ENCODE peak calls at places on chromosomes 13 and 19, in five cellular contexts. K, Q, U, F and W are unnamed samples.

GRCh38 chr13:106633321-106633720 is 65.4 kb upstream of the ARGLU1 start:
- DNase-seq in K (no peak), Q (no peak), U (no peak), F (no peak), W (no peak)

GRCh38 chr19:31574251-31574973 is 225.2 kb upstream of the TSHZ3 start:
- DNase-seq in K (no peak), Q (no peak), U (no peak), F (no peak), W (no peak)

GRCh38 chr19:35055715-35056179 is 14.2 kb downstream of the HPN start:
- DNase-seq in K (peak), Q (no peak), U (peak), F (no peak), W (no peak)

GRCh38 chr19:54420383-54421168 is 5.3 kb downstream of the TTYH1 start:
- DNase-seq in K (peak), Q (no peak), U (peak), F (no peak), W (no peak)

GRCh38 chr13:80050252-80050651 is 290.7 kb downstream of the SPRY2 start:
- DNase-seq in K (no peak), Q (peak), U (no peak), F (no peak), W (no peak)

GRCh38 chr13:29569253-29570057 is 26.0 kb downstream of the SLC7A1 start:
- DNase-seq in K (no peak), Q (no peak), U (no peak), F (no peak), W (no peak)

GRCh38 chr19:48258350-48258749 is 2.6 kb upstream of the CARD8 start:
- DNase-seq in K (no peak), Q (no peak), U (no peak), F (no peak), W (no peak)

GRCh38 chr13:23554000-23554399 is 16.2 kb upstream of the TNFRSF19 start:
- DNase-seq in K (no peak), Q (peak), U (no peak), F (no peak), W (no peak)

GRCh38 chr19:43439183-43440063 is 24.7 kb downstream of the TEX101 start:
- DNase-seq in K (peak), Q (no peak), U (no peak), F (no peak), W (no peak)

GRCh38 chr13:30848332-30849027 is 57.6 kb upstream of the MEDAG start:
- DNase-seq in K (no peak), Q (no peak), U (no peak), F (no peak), W (no peak)

GRCh38 chr19:48445256-48445605 is 552 bp upstream of the GRWD1 start:
- DNase-seq in K (peak), Q (peak), U (peak), F (no peak), W (peak)

GRCh38 chr13:97068146-97068545 is 73.9 kb upstream of the OXGR1 start:
- DNase-seq in K (no peak), Q (peak), U (no peak), F (no peak), W (no peak)

GRCh38 chr19:30555075-30555787 is 183.0 kb downstream of the ZNF536 start:
- DNase-seq in K (no peak), Q (no peak), U (no peak), F (no peak), W (no peak)

GRCh38 chr13:23380534-23380933 is 53.0 kb downstream of the SACS start:
- DNase-seq in K (no peak), Q (peak), U (no peak), F (no peak), W (no peak)

GRCh38 chr19:17488593-17489391 is 18.5 kb downstream of the SLC27A1 start:
- DNase-seq in K (peak), Q (no peak), U (peak), F (no peak), W (peak)

GRCh38 chr19:19866599-19867248 is 1.0 kb downstream of the ZNF253 start:
- DNase-seq in K (no peak), Q (no peak), U (peak), F (peak), W (no peak)

GRCh38 chr19:1172353-1173159 is 1.5 kb downstream of the SBNO2 start:
- DNase-seq in K (peak), Q (peak), U (no peak), F (no peak), W (no peak)

GRCh38 chr13:98478134-98479129 is 98.5 kb downstream of the STK24 start:
- DNase-seq in K (no peak), Q (peak), U (peak), F (peak), W (no peak)

GRCh38 chr19:35756373-35757230 is at the start of gene HSPB6:
- DNase-seq in K (no peak), Q (peak), U (no peak), F (no peak), W (no peak)

GRCh38 chr19:39317476-39317875 is 3.2 kb downstream of the LRFN1 start:
- DNase-seq in K (no peak), Q (no peak), U (no peak), F (no peak), W (no peak)

DNA sequence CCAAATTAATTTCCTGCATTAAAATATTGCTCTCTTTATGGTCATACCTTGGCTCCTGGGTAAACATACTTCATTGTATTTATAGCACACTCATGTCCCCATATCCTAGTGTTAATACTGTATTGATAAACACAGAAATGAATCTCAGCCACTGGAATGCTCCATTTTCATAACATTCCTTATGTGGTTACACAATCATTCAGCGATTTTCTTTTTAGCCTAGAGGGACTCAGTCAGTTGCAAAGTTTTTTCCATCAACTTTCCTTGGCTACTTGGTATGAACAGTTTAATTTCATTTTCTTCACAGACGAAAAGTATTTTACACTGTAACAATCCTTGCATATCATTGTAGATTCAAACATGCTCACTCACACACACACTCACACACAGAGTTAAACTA is 471.5 kb downstream of the FGF14 start:
- DNase-seq in K (no peak), Q (peak), U (no peak), F (no peak), W (no peak)
- TF ChIP-seq BHLHE40 in K (no peak), Q (no peak), U (no peak), F (no peak), W (no peak)

DNA sequence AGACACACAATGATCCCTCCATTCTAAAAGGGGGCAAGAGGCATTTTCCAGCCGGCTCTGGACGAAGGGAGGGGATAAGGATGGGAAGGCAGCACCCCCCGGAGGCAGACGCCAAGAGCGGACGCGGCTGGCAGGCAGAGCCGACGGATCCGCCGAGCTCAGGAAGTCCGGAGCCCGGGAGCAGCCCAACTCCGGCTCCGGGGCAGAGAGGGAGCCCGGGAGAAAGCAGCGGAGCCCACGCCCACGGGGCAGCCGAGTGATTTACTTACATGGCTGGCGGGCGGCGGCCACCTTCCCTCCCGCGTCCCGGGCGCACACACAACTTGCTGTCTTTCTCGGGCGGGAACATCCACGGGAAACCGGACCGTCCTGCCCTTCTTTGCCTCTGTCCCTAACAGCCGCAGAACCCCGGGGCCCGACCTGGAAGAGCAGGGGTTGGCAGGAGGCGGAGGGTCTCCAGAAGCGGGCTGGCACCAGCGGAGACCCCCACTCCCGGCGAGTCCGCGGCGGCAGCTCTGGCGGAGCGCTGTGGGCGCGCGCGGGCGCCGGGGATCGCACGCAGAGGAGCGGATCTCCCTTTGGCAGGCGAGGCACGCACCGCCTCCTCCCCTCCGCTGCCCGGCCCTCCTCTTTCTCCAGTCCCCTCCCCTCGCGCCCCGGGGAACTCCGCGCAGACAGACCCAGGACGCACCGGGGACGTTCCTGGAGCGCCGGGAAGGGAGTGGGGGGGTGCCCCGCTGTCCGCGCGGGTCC is at the start of gene LHFPL6:
- DNase-seq in K (peak), Q (peak), U (peak), F (no peak), W (peak)
- TF ChIP-seq BHLHE40 in K (no peak), Q (no peak), U (no peak), F (peak), W (no peak)

GRCh38 chr13:22102237-22102636 is 431.4 kb downstream of the FGF9 start:
- DNase-seq in K (no peak), Q (no peak), U (no peak), F (no peak), W (no peak)

GRCh38 chr13:22106058-22106457 is 435.2 kb downstream of the FGF9 start:
- DNase-seq in K (no peak), Q (no peak), U (no peak), F (no peak), W (no peak)

GRCh38 chr13:22107549-22107948 is 436.7 kb downstream of the FGF9 start:
- DNase-seq in K (peak), Q (no peak), U (no peak), F (no peak), W (no peak)

GRCh38 chr13:22103046-22103445 is 432.2 kb downstream of the FGF9 start:
- DNase-seq in K (no peak), Q (no peak), U (no peak), F (no peak), W (no peak)

DNA sequence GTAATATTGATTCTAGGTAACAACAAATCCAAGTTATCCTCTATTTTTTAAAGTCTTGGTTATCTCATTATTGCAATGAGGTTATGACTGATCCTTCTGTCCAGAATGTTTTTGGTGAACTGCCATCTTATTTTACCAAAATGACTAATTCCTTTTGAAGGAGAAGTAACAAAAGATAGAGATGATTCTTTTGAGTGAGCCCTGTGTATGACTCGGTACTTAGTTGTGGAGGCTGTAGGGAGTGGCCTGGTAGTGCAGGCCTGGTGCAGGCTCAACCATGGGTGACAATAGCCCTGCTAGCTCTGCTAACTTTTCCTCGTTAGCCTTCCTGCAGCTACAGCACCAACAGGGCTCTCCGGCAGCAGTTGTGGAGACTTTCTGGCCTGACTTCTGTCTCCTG is 432.8 kb downstream of the FGF9 start:
- DNase-seq in K (no peak), Q (peak), U (no peak), F (no peak), W (no peak)
- TF ChIP-seq BHLHE40 in K (no peak), Q (no peak), U (no peak), F (no peak), W (no peak)

DNA sequence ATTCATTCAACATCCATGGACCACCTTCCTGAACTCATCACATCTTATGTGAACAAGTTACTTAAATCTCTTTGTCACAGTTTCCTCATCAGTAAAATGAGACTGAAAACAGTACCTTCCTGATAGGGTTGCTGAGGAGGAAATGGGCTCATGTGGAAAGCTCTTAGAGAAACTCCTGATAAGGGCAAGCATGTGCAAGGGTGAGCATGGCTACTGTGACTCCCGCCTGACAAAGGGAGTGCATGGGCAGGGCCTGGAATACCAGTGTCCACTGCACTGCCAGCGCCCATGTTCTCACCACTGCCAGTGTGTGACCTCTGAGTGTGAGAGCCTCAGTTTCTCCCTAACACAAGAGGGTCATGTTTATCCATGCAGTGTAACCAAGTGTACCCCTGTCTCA is 27.3 kb upstream of the IL17D start:
- DNase-seq in K (no peak), Q (no peak), U (no peak), F (no peak), W (no peak)
- TF ChIP-seq BHLHE40 in K (no peak), Q (no peak), U (no peak), F (no peak), W (no peak)

GRCh38 chr19:45668342-45668871 is 386 bp downstream of the GIPR start:
- DNase-seq in K (no peak), Q (no peak), U (no peak), F (no peak), W (no peak)
- TF ChIP-seq BHLHE40 in K (no peak), Q (no peak), U (no peak), F (no peak), W (no peak)

GRCh38 chr13:64234255-64234654 is 2818.6 kb upstream of the PCDH20 start:
- DNase-seq in K (no peak), Q (peak), U (no peak), F (no peak), W (no peak)

DNA sequence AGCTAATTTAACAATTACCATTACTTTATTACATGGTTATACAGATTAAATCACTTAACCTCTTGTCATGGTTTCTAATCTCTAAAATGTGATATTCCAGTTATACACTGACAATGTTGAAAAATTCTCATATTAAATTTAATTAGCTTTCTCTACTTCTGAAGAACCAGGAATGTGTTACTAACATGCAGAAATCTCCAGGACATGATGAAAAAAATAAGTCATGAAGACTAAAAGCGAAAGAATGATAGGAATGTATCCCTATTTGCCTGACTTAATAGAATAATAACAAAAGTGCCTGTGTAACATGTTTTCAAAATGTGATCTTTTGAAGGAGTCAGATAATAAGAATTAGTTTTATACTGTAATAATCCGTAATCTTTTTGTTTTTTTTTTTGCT is 2823.7 kb upstream of the PCDH20 start:
- DNase-seq in K (no peak), Q (peak), U (no peak), F (no peak), W (no peak)
- TF ChIP-seq BHLHE40 in K (no peak), Q (no peak), U (no peak), F (no peak), W (no peak)

GRCh38 chr13:50012396-50013169 is 2.7 kb upstream of the KCNRG start:
- DNase-seq in K (no peak), Q (peak), U (no peak), F (no peak), W (no peak)
- TF ChIP-seq BHLHE40 in K (no peak), Q (no peak), U (no peak), F (no peak), W (no peak)

GRCh38 chr13:40508112-40508511 is 158.3 kb downstream of the FOXO1 start:
- DNase-seq in K (peak), Q (no peak), U (no peak), F (no peak), W (no peak)
- TF ChIP-seq BHLHE40 in K (no peak), Q (no peak), U (no peak), F (no peak), W (no peak)

GRCh38 chr19:41133260-41133659 is 19.0 kb downstream of the CYP2F1 start:
- DNase-seq in K (no peak), Q (no peak), U (no peak), F (no peak), W (no peak)
- TF ChIP-seq BHLHE40 in K (no peak), Q (no peak), U (no peak), F (no peak), W (no peak)

DNA sequence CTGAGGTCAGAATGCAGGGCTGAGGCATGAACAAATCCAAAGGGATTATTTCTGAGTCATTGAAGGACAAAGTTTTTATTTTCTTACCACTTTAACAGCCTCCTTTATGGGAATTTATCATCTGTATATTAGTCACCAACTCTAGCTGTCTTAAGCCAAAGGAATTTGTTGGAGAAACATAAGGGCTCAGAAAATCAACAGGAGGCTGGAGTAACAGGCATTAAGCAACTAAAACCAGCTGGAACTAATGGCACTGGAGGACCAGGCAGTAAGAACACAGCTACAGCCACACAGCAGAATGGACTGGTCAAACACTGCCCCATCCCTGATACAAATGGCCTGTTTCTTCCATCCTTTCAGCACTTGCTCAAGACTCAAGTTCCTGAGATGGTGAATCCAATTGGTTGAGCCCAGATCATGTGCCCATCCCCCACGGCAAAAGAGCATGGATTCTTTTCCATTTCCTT is 157.2 kb upstream of the FNDC3A start:
- DNase-seq in K (peak), Q (peak), U (no peak), F (no peak), W (no peak)
- TF ChIP-seq BHLHE40 in K (no peak), Q (no peak), U (no peak), F (no peak), W (no peak)